ENCODE peak calls at places on chromosome 2, in five cellular contexts. P, M, V, R and Q are unnamed samples.

GRCh38 chr2:135245055-135245454 is 193.0 kb downstream of the RAB3GAP1 start:
- DNase-seq in P (no peak), M (no peak), V (peak; percentile 12), R (peak; percentile 90), Q (no peak)

GRCh38 chr2:229408356-229408755 is 137.3 kb upstream of the PID1 start:
- DNase-seq in P (no peak), M (no peak), V (peak; percentile 96), R (peak; percentile 98), Q (peak; percentile 82)

GRCh38 chr2:56714400-56714799 is 530.6 kb downstream of the CCDC85A start:
- DNase-seq in P (no peak), M (no peak), V (no peak), R (no peak), Q (no peak)

GRCh38 chr2:60385648-60386047 is 167.8 kb downstream of the BCL11A start:
- DNase-seq in P (no peak), M (no peak), V (no peak), R (peak; percentile 11), Q (no peak)

GRCh38 chr2:65128297-65129190 is 1.4 kb downstream of the RAB1A start:
- DNase-seq in P (no peak), M (no peak), V (no peak), R (peak; percentile 59), Q (no peak)

GRCh38 chr2:153059338-153060052 is 341.1 kb downstream of the ARL6IP6 start:
- DNase-seq in P (no peak), M (no peak), V (peak; percentile 83), R (peak; percentile 97), Q (no peak)

GRCh38 chr2:185643434-185643833 is 95.2 kb upstream of the FSIP2 start:
- DNase-seq in P (no peak), M (no peak), V (no peak), R (peak; percentile 1), Q (no peak)

GRCh38 chr2:188385857-188386256 is 94.2 kb downstream of the GULP1 start:
- DNase-seq in P (no peak), M (no peak), V (no peak), R (no peak), Q (no peak)

GRCh38 chr2:173159794-173160463 is 84.3 kb downstream of the MAP3K20 start:
- DNase-seq in P (peak; percentile 14), M (peak; percentile 90), V (peak; percentile 96), R (peak; percentile 100), Q (peak; percentile 94)

GRCh38 chr2:233456934-233457333 is 102.6 kb downstream of the DGKD start:
- DNase-seq in P (no peak), M (peak; percentile 31), V (no peak), R (no peak), Q (no peak)

GRCh38 chr2:133495226-133495625 is 73.0 kb downstream of the NCKAP5 start:
- DNase-seq in P (no peak), M (no peak), V (peak; percentile 75), R (no peak), Q (no peak)

GRCh38 chr2:71665168-71666093 is 212.1 kb downstream of the DYSF start:
- DNase-seq in P (no peak), M (peak; percentile 35), V (no peak), R (no peak), Q (no peak)

GRCh38 chr2:150587547-150588209 is 100.2 kb upstream of the RND3 start:
- DNase-seq in P (no peak), M (no peak), V (no peak), R (no peak), Q (no peak)

GRCh38 chr2:72173640-72174321 is 26.1 kb upstream of the CYP26B1 start:
- DNase-seq in P (no peak), M (no peak), V (no peak), R (no peak), Q (no peak)

GRCh38 chr2:54360055-54360792 is 95.9 kb upstream of the SPTBN1 start:
- DNase-seq in P (no peak), M (no peak), V (no peak), R (no peak), Q (peak; percentile 22)

GRCh38 chr2:42224422-42225067 is 55.4 kb downstream of the EML4 start:
- DNase-seq in P (no peak), M (no peak), V (no peak), R (no peak), Q (no peak)

GRCh38 chr2:21804151-21804550 is 680.4 kb downstream of the TDRD15 start:
- DNase-seq in P (no peak), M (no peak), V (no peak), R (no peak), Q (no peak)

GRCh38 chr2:31075936-31076590 is 62.2 kb downstream of the GALNT14 start:
- DNase-seq in P (no peak), M (no peak), V (no peak), R (peak; percentile 66), Q (peak; percentile 40)

GRCh38 chr2:75021672-75022071 is 63.2 kb downstream of the POLE4 start:
- DNase-seq in P (no peak), M (no peak), V (peak; percentile 42), R (no peak), Q (peak; percentile 12)

GRCh38 chr2:220855296-220855695 is 716.8 kb downstream of the EPHA4 start:
- DNase-seq in P (no peak), M (no peak), V (no peak), R (peak; percentile 83), Q (no peak)

GRCh38 chr2:141957321-141957720 is 173.5 kb downstream of the LRP1B start:
- DNase-seq in P (no peak), M (no peak), V (no peak), R (peak; percentile 7), Q (no peak)

GRCh38 chr2:109611467-109612095 is 2.2 kb downstream of the SEPTIN10 start:
- DNase-seq in P (no peak), M (no peak), V (no peak), R (peak; percentile 42), Q (peak; percentile 68)
- TF ChIP-seq CTCF in P (no peak), M (no peak), V (no peak), R (peak; percentile 31), Q (no peak)

GRCh38 chr2:27485496-27485895 is 4.0 kb downstream of the IFT172 start:
- DNase-seq in P (no peak), M (no peak), V (no peak), R (no peak), Q (no peak)

GRCh38 chr2:27492557-27492956 is 2.4 kb downstream of the FNDC4 start:
- DNase-seq in P (no peak), M (no peak), V (no peak), R (no peak), Q (no peak)

GRCh38 chr2:27493948-27494283 is 1.1 kb downstream of the FNDC4 start:
- DNase-seq in P (no peak), M (peak; percentile 70), V (no peak), R (no peak), Q (no peak)

GRCh38 chr2:27489498-27490397 is at the start of gene IFT172:
- DNase-seq in P (peak; percentile 96), M (peak; percentile 99), V (peak; percentile 89), R (peak; percentile 100), Q (peak; percentile 91)

GRCh38 chr2:27489118-27489497 is 435 bp downstream of the IFT172 start:
- DNase-seq in P (no peak), M (no peak), V (no peak), R (peak; percentile 32), Q (no peak)
- TF ChIP-seq CTCF in P (no peak), M (no peak), V (peak; percentile 22), R (no peak), Q (no peak)

DNA sequence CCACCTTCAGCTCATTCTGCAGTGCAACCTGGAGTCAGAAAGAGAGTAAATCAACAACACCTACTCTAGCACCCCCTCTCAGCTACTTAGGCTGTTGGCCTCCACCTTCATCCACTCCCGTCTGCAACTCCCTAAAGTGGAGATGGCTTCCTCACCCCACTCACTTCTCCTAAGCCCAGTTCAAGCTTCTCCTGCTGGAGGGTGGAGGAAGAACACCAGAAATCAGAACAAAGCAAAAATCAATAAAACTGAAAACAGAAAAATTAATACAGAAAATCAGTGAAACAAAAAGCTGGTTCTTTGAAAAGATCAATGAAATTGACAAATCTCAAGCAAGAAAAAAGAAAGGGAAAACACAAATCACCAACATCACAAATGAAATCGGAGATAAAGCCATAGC is 191.7 kb downstream of the ANAPC1 start:
- DNase-seq in P (no peak), M (no peak), V (no peak), R (no peak), Q (no peak)
- TF ChIP-seq CTCF in P (no peak), M (no peak), V (no peak), R (no peak), Q (no peak)

DNA sequence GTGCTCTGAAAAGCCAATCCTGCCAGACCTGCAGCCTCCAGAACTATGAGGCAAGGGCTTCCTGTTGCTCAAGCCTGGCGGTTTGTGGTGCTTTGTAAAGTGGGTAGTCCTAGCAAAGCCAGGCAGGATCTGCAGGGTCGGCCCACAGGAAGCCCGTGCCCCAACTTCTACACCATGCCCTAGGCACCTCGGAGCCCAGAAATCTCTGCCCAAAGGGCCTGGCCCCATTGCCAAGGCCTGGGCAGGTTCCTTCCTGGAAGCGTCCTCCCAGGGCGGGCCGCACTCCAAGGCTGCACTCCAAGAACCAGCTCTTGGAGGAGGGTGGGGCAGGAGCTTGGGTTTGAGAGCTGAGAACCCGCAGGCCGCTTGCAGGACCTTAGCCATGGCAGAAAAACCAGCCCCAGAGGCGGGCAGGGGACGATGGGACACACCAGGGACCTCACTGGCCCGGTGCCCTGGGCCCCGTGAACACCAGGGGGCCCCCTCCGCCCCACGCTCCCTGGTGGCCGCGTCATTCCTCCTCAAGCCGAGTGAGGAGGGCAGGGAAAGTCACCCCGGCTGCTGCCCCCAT is 37.2 kb upstream of the ID2 start:
- DNase-seq in P (no peak), M (no peak), V (no peak), R (no peak), Q (no peak)
- TF ChIP-seq CTCF in P (no peak), M (no peak), V (peak; percentile 53), R (no peak), Q (no peak)

GRCh38 chr2:46326231-46326980 is 29.2 kb downstream of the EPAS1 start:
- DNase-seq in P (no peak), M (no peak), V (no peak), R (peak; percentile 96), Q (no peak)

GRCh38 chr2:46329340-46329739 is 32.1 kb downstream of the EPAS1 start:
- DNase-seq in P (no peak), M (no peak), V (no peak), R (no peak), Q (no peak)

GRCh38 chr2:46328316-46328715 is 31.1 kb downstream of the EPAS1 start:
- DNase-seq in P (no peak), M (no peak), V (no peak), R (no peak), Q (no peak)

GRCh38 chr2:46325178-46325928 is 28.1 kb downstream of the EPAS1 start:
- DNase-seq in P (no peak), M (no peak), V (no peak), R (peak; percentile 55), Q (no peak)

GRCh38 chr2:46327627-46328026 is 30.4 kb downstream of the EPAS1 start:
- DNase-seq in P (no peak), M (no peak), V (no peak), R (no peak), Q (no peak)
- TF ChIP-seq CTCF in P (no peak), M (no peak), V (peak; percentile 26), R (peak; percentile 11), Q (no peak)

DNA sequence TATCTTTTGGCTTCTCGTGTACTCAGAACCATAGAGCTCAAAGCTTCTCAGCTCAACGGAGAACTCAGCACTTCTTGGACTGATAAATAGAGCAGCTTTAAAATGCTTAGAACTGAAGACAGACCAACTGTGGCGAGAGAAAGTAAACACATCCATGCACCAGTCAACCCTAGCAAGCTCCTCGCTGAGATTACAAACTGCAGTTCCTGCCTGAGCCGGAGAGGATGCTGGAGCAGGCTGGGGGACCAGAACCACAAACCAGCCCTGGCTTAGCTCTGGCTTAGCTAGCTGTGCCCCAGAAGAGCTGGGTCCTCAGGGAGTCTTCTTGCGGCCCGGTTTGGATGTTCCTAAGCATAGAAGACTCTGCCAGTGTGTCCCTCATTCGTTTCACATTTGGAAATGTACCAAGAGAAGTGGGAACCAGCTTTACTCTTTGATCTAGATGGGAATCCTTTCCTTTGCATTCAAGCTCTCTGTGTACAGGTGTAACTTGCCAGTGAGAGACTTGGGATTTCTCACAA is 5.6 kb downstream of the PAX8 start:
- DNase-seq in P (no peak), M (no peak), V (no peak), R (peak; percentile 34), Q (no peak)
- TF ChIP-seq CTCF in P (no peak), M (peak; percentile 36), V (peak; percentile 35), R (peak; percentile 43), Q (no peak)